ENCODE peak calls at places on chromosomes 4 and X, in seven cellular contexts. One of them, this sample, is unnamed.
A peak's percentile ranks its signal among the peaks of the same experiment; 100 is the strongest.

GRCh38 chr4:180060159-180060889 is 2182.9 kb upstream of the TENM3 start:
- DNase-seq in HCT116: no peak
- DNase-seq in K562: no peak
- DNase-seq in SK-N-SH: peak; percentile 11
- DNase-seq in GM12878: no peak
- DNase-seq in H1: no peak
- DNase-seq in HepG2: no peak
- DNase-seq in this sample: peak; percentile 44

GRCh38 chrX:41720125-41720780 is 3.7 kb upstream of the GPR82 start:
- DNase-seq in HCT116: no peak
- DNase-seq in K562: peak; percentile 6
- DNase-seq in SK-N-SH: no peak
- DNase-seq in GM12878: peak; percentile 51
- DNase-seq in H1: no peak
- DNase-seq in HepG2: no peak
- DNase-seq in this sample: no peak

GRCh38 chrX:74420194-74421035 is 878 bp upstream of the SLC16A2 start:
- DNase-seq in HCT116: no peak
- DNase-seq in K562: no peak
- DNase-seq in SK-N-SH: peak; percentile 78
- DNase-seq in GM12878: no peak
- DNase-seq in H1: peak; percentile 68
- DNase-seq in HepG2: no peak
- DNase-seq in this sample: peak; percentile 55

GRCh38 chr4:80409798-80410197 is 74.3 kb downstream of the CFAP299 start:
- DNase-seq in HCT116: no peak
- DNase-seq in K562: no peak
- DNase-seq in SK-N-SH: no peak
- DNase-seq in GM12878: no peak
- DNase-seq in H1: no peak
- DNase-seq in HepG2: no peak
- DNase-seq in this sample: no peak

GRCh38 chr4:109434007-109434792 is 585 bp downstream of the SEC24B start:
- DNase-seq in HCT116: no peak
- DNase-seq in K562: peak; percentile 59
- DNase-seq in SK-N-SH: peak; percentile 64
- DNase-seq in GM12878: no peak
- DNase-seq in H1: peak; percentile 56
- DNase-seq in HepG2: peak; percentile 18
- DNase-seq in this sample: no peak

GRCh38 chr4:149914521-149915115 is 99.0 kb upstream of the IQCM start:
- DNase-seq in HCT116: peak; percentile 52
- DNase-seq in K562: peak; percentile 32
- DNase-seq in SK-N-SH: peak; percentile 69
- DNase-seq in GM12878: no peak
- DNase-seq in H1: peak; percentile 74
- DNase-seq in HepG2: peak; percentile 32
- DNase-seq in this sample: peak; percentile 52

GRCh38 chrX:69361286-69361926 is 142.7 kb upstream of the NALF2 start:
- DNase-seq in HCT116: no peak
- DNase-seq in K562: no peak
- DNase-seq in SK-N-SH: peak; percentile 27
- DNase-seq in GM12878: no peak
- DNase-seq in H1: no peak
- DNase-seq in HepG2: no peak
- DNase-seq in this sample: no peak

GRCh38 chr4:82865592-82865991 is 25.4 kb downstream of the SEC31A start:
- DNase-seq in HCT116: no peak
- DNase-seq in K562: no peak
- DNase-seq in SK-N-SH: no peak
- DNase-seq in GM12878: no peak
- DNase-seq in H1: no peak
- DNase-seq in HepG2: peak; percentile 27
- DNase-seq in this sample: no peak

GRCh38 chrX:670596-670995 is 40.0 kb downstream of the SHOX start:
- DNase-seq in HCT116: no peak
- DNase-seq in K562: no peak
- DNase-seq in SK-N-SH: no peak
- DNase-seq in GM12878: no peak
- DNase-seq in H1: no peak
- DNase-seq in HepG2: no peak
- DNase-seq in this sample: no peak

GRCh38 chr4:15457401-15458201 is 12.1 kb upstream of the CC2D2A start:
- DNase-seq in HCT116: no peak
- DNase-seq in K562: peak; percentile 30
- DNase-seq in SK-N-SH: peak; percentile 32
- DNase-seq in GM12878: peak; percentile 20
- DNase-seq in H1: no peak
- DNase-seq in HepG2: peak; percentile 24
- DNase-seq in this sample: peak; percentile 16

GRCh38 chr4:188905248-188905647 is 766.0 kb downstream of the TRIML1 start:
- DNase-seq in HCT116: no peak
- DNase-seq in K562: no peak
- DNase-seq in SK-N-SH: no peak
- DNase-seq in GM12878: no peak
- DNase-seq in H1: no peak
- DNase-seq in HepG2: no peak
- DNase-seq in this sample: no peak

GRCh38 chr4:26145212-26145611 is 175.6 kb upstream of the RBPJ start:
- DNase-seq in HCT116: no peak
- DNase-seq in K562: no peak
- DNase-seq in SK-N-SH: no peak
- DNase-seq in GM12878: no peak
- DNase-seq in H1: no peak
- DNase-seq in HepG2: peak; percentile 47
- DNase-seq in this sample: no peak

GRCh38 chr4:133186845-133187244 is 37.8 kb downstream of the PCDH10 start:
- DNase-seq in HCT116: no peak
- DNase-seq in K562: no peak
- DNase-seq in SK-N-SH: no peak
- DNase-seq in GM12878: no peak
- DNase-seq in H1: no peak
- DNase-seq in HepG2: no peak
- DNase-seq in this sample: no peak

GRCh38 chrX:74923942-74924448 is 1.3 kb downstream of the NEXMIF start:
- DNase-seq in HCT116: no peak
- DNase-seq in K562: no peak
- DNase-seq in SK-N-SH: peak; percentile 21
- DNase-seq in GM12878: no peak
- DNase-seq in H1: no peak
- DNase-seq in HepG2: no peak
- DNase-seq in this sample: no peak

GRCh38 chrX:67587946-67588624 is 44.3 kb downstream of the AR start:
- DNase-seq in HCT116: no peak
- DNase-seq in K562: no peak
- DNase-seq in SK-N-SH: no peak
- DNase-seq in GM12878: no peak
- DNase-seq in H1: no peak
- DNase-seq in HepG2: no peak
- DNase-seq in this sample: no peak

GRCh38 chr4:151806511-151806927 is 45.7 kb upstream of the GATB start:
- DNase-seq in HCT116: no peak
- DNase-seq in K562: no peak
- DNase-seq in SK-N-SH: no peak
- DNase-seq in GM12878: no peak
- DNase-seq in H1: no peak
- DNase-seq in HepG2: no peak
- DNase-seq in this sample: no peak

GRCh38 chrX:153459976-153460375 is 10.4 kb downstream of the HAUS7 start:
- DNase-seq in HCT116: no peak
- DNase-seq in K562: no peak
- DNase-seq in SK-N-SH: no peak
- DNase-seq in GM12878: no peak
- DNase-seq in H1: no peak
- DNase-seq in HepG2: peak; percentile 23
- DNase-seq in this sample: no peak

GRCh38 chr4:152485726-152486276 is 50.1 kb downstream of the FBXW7 start:
- DNase-seq in HCT116: no peak
- DNase-seq in K562: no peak
- DNase-seq in SK-N-SH: no peak
- DNase-seq in GM12878: peak; percentile 86
- DNase-seq in H1: no peak
- DNase-seq in HepG2: peak; percentile 97
- DNase-seq in this sample: peak; percentile 36

GRCh38 chr4:16693040-16693506 is 205.4 kb downstream of the LDB2 start:
- DNase-seq in HCT116: no peak
- DNase-seq in K562: no peak
- DNase-seq in SK-N-SH: no peak
- DNase-seq in GM12878: no peak
- DNase-seq in H1: no peak
- DNase-seq in HepG2: no peak
- DNase-seq in this sample: no peak

GRCh38 chrX:126670258-126670657 is 117.6 kb upstream of the DCAF12L1 start:
- DNase-seq in HCT116: no peak
- DNase-seq in K562: no peak
- DNase-seq in SK-N-SH: no peak
- DNase-seq in GM12878: no peak
- DNase-seq in H1: no peak
- DNase-seq in HepG2: no peak
- DNase-seq in this sample: no peak

GRCh38 chrX:9682456-9682855 is 83.2 kb downstream of the GPR143 start:
- DNase-seq in HCT116: no peak
- DNase-seq in K562: no peak
- DNase-seq in SK-N-SH: no peak
- DNase-seq in GM12878: no peak
- DNase-seq in H1: peak; percentile 43
- DNase-seq in HepG2: no peak
- DNase-seq in this sample: no peak

GRCh38 chr4:40865696-40866095 is 115.9 kb downstream of the NSUN7 start:
- DNase-seq in HCT116: no peak
- DNase-seq in K562: no peak
- DNase-seq in SK-N-SH: no peak
- DNase-seq in GM12878: no peak
- DNase-seq in H1: no peak
- DNase-seq in HepG2: no peak
- DNase-seq in this sample: no peak

GRCh38 chr4:167986044-167986443 is 106.3 kb upstream of the ANXA10 start:
- DNase-seq in HCT116: no peak
- DNase-seq in K562: no peak
- DNase-seq in SK-N-SH: no peak
- DNase-seq in GM12878: no peak
- DNase-seq in H1: no peak
- DNase-seq in HepG2: no peak
- DNase-seq in this sample: no peak

GRCh38 chr4:122576261-122577188 is 44.3 kb downstream of the IL21 start:
- DNase-seq in HCT116: peak; percentile 36
- DNase-seq in K562: peak; percentile 55
- DNase-seq in SK-N-SH: peak; percentile 16
- DNase-seq in GM12878: no peak
- DNase-seq in H1: no peak
- DNase-seq in HepG2: peak; percentile 46
- DNase-seq in this sample: peak; percentile 66

GRCh38 chr4:188434686-188435085 is 295.4 kb downstream of the TRIML1 start:
- DNase-seq in HCT116: no peak
- DNase-seq in K562: no peak
- DNase-seq in SK-N-SH: no peak
- DNase-seq in GM12878: no peak
- DNase-seq in H1: no peak
- DNase-seq in HepG2: no peak
- DNase-seq in this sample: no peak

DNA sequence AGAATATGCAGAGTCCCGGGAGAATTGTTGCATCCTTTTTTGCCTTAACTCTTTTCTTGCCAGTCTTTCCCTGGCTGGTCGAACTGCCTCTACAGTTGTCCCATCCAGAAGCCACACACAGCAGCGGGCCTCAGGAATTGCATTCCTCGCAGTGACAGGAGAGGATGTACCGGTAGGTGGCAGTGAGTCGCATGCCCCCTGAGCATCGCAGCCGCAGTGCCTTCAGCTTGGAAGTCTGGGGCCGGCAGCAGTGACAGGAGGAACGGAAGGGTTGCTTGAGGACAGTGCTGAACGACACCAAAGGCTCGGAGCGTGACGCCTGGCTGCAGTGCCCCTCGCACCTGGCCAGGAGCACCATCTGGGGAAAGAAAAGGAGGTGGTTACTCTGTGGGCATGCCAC is 23.5 kb downstream of the NDP start:
- DNase-seq in HCT116: peak; percentile 28
- DNase-seq in K562: peak; percentile 16
- DNase-seq in SK-N-SH: no peak
- DNase-seq in GM12878: no peak
- DNase-seq in H1: peak; percentile 56
- DNase-seq in HepG2: peak; percentile 10
- DNase-seq in this sample: peak; percentile 67
- TF ChIP-seq JUND in HCT116: no peak
- TF ChIP-seq JUND in K562: no peak
- TF ChIP-seq JUND in SK-N-SH: no peak
- TF ChIP-seq JUND in GM12878: no peak
- TF ChIP-seq JUND in H1: no peak
- TF ChIP-seq JUND in HepG2: no peak
- TF ChIP-seq JUND in this sample: no peak

DNA sequence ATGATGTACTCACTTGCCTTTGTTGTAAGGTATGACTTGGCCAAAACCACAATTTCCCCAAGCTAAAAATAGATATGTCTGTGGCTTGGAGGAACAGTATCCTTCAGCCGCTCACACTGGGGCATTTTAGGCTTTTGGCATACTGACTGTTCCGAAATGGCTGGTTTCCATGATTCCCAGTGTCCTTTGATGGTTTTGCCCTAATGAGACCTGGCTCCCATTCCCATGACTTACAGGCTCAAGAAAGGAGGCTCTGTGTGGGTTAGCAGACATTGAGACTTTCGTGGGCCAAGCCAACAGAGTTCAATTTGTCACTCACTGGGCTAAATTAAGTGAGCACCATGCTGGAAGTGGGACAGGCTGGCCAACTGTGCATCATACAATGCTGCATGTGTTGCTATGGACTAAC is 150.6 kb downstream of the CEP135 start:
- DNase-seq in HCT116: no peak
- DNase-seq in K562: no peak
- DNase-seq in SK-N-SH: no peak
- DNase-seq in GM12878: no peak
- DNase-seq in H1: no peak
- DNase-seq in HepG2: no peak
- DNase-seq in this sample: no peak
- TF ChIP-seq JUND in HCT116: no peak
- TF ChIP-seq JUND in K562: no peak
- TF ChIP-seq JUND in SK-N-SH: no peak
- TF ChIP-seq JUND in GM12878: no peak
- TF ChIP-seq JUND in H1: no peak
- TF ChIP-seq JUND in HepG2: no peak
- TF ChIP-seq JUND in this sample: no peak

GRCh38 chr4:164261831-164262230 is 492.1 kb upstream of the SMIM31 start:
- DNase-seq in HCT116: no peak
- DNase-seq in K562: no peak
- DNase-seq in SK-N-SH: no peak
- DNase-seq in GM12878: no peak
- DNase-seq in H1: no peak
- DNase-seq in HepG2: no peak
- DNase-seq in this sample: no peak
- TF ChIP-seq JUND in HCT116: no peak
- TF ChIP-seq JUND in K562: no peak
- TF ChIP-seq JUND in SK-N-SH: no peak
- TF ChIP-seq JUND in GM12878: no peak
- TF ChIP-seq JUND in H1: no peak
- TF ChIP-seq JUND in HepG2: no peak
- TF ChIP-seq JUND in this sample: no peak

GRCh38 chr4:113347245-113347644 is 297.8 kb downstream of the ANK2 start:
- DNase-seq in HCT116: no peak
- DNase-seq in K562: no peak
- DNase-seq in SK-N-SH: no peak
- DNase-seq in GM12878: no peak
- DNase-seq in H1: no peak
- DNase-seq in HepG2: no peak
- DNase-seq in this sample: no peak

GRCh38 chr4:113350576-113350975 is 301.1 kb downstream of the ANK2 start:
- DNase-seq in HCT116: no peak
- DNase-seq in K562: no peak
- DNase-seq in SK-N-SH: no peak
- DNase-seq in GM12878: peak; percentile 17
- DNase-seq in H1: no peak
- DNase-seq in HepG2: no peak
- DNase-seq in this sample: no peak

GRCh38 chr4:113349400-113349799 is 299.9 kb downstream of the ANK2 start:
- DNase-seq in HCT116: no peak
- DNase-seq in K562: no peak
- DNase-seq in SK-N-SH: no peak
- DNase-seq in GM12878: no peak
- DNase-seq in H1: no peak
- DNase-seq in HepG2: no peak
- DNase-seq in this sample: no peak
- TF ChIP-seq JUND in HCT116: no peak
- TF ChIP-seq JUND in K562: no peak
- TF ChIP-seq JUND in SK-N-SH: no peak
- TF ChIP-seq JUND in GM12878: no peak
- TF ChIP-seq JUND in H1: no peak
- TF ChIP-seq JUND in HepG2: no peak
- TF ChIP-seq JUND in this sample: no peak